ENCODE peak calls at places on chromosomes 3 and 15, in six cellular contexts. One of them, this sample, is unnamed.
A peak's percentile ranks its signal among the peaks of the same experiment; 100 is the strongest.

GRCh38 chr15:25710184-25710583 is 152.9 kb downstream of the ATP10A start:
- DNase-seq in HepG2: peak; percentile 18
- DNase-seq in HCT116: no peak
- DNase-seq in GM23338: peak; percentile 82
- DNase-seq in SK-N-SH: peak; percentile 72
- DNase-seq in K562: peak; percentile 63
- DNase-seq in this sample: no peak

GRCh38 chr3:109275702-109276293 is 40.5 kb downstream of the DPPA2 start:
- DNase-seq in HepG2: peak; percentile 42
- DNase-seq in HCT116: peak; percentile 44
- DNase-seq in GM23338: peak; percentile 85
- DNase-seq in SK-N-SH: peak; percentile 38
- DNase-seq in K562: peak; percentile 18
- DNase-seq in this sample: peak; percentile 5

GRCh38 chr3:47961815-47962606 is 54.2 kb downstream of the MAP4 start:
- DNase-seq in HepG2: no peak
- DNase-seq in HCT116: no peak
- DNase-seq in GM23338: peak; percentile 62
- DNase-seq in SK-N-SH: peak; percentile 51
- DNase-seq in K562: no peak
- DNase-seq in this sample: no peak

GRCh38 chr3:193905541-193905940 is 230.4 kb upstream of the HES1 start:
- DNase-seq in HepG2: no peak
- DNase-seq in HCT116: no peak
- DNase-seq in GM23338: no peak
- DNase-seq in SK-N-SH: no peak
- DNase-seq in K562: no peak
- DNase-seq in this sample: no peak

GRCh38 chr3:158631986-158632385 is 12.3 kb upstream of the GFM1 start:
- DNase-seq in HepG2: no peak
- DNase-seq in HCT116: no peak
- DNase-seq in GM23338: no peak
- DNase-seq in SK-N-SH: no peak
- DNase-seq in K562: no peak
- DNase-seq in this sample: no peak

GRCh38 chr3:114660124-114660523 is 366.3 kb downstream of the TIGIT start:
- DNase-seq in HepG2: no peak
- DNase-seq in HCT116: no peak
- DNase-seq in GM23338: no peak
- DNase-seq in SK-N-SH: no peak
- DNase-seq in K562: no peak
- DNase-seq in this sample: no peak

GRCh38 chr3:22980346-22980745 is 222.8 kb upstream of the UBE2E2 start:
- DNase-seq in HepG2: no peak
- DNase-seq in HCT116: no peak
- DNase-seq in GM23338: no peak
- DNase-seq in SK-N-SH: no peak
- DNase-seq in K562: no peak
- DNase-seq in this sample: no peak

GRCh38 chr15:67838789-67839332 is 984 bp downstream of the RNU6-1 start:
- DNase-seq in HepG2: peak; percentile 56
- DNase-seq in HCT116: no peak
- DNase-seq in GM23338: peak; percentile 93
- DNase-seq in SK-N-SH: peak; percentile 75
- DNase-seq in K562: no peak
- DNase-seq in this sample: no peak

GRCh38 chr3:183394150-183394549 is 34.3 kb downstream of the MCF2L2 start:
- DNase-seq in HepG2: no peak
- DNase-seq in HCT116: no peak
- DNase-seq in GM23338: no peak
- DNase-seq in SK-N-SH: no peak
- DNase-seq in K562: no peak
- DNase-seq in this sample: no peak

GRCh38 chr3:88742066-88742465 is 365.4 kb upstream of the EPHA3 start:
- DNase-seq in HepG2: no peak
- DNase-seq in HCT116: no peak
- DNase-seq in GM23338: no peak
- DNase-seq in SK-N-SH: no peak
- DNase-seq in K562: no peak
- DNase-seq in this sample: no peak

GRCh38 chr15:90607361-90607760 is 77.6 kb downstream of the CRTC3 start:
- DNase-seq in HepG2: no peak
- DNase-seq in HCT116: no peak
- DNase-seq in GM23338: no peak
- DNase-seq in SK-N-SH: no peak
- DNase-seq in K562: no peak
- DNase-seq in this sample: no peak

GRCh38 chr3:58623961-58624360 is 42.6 kb downstream of the FAM3D start:
- DNase-seq in HepG2: no peak
- DNase-seq in HCT116: no peak
- DNase-seq in GM23338: no peak
- DNase-seq in SK-N-SH: no peak
- DNase-seq in K562: no peak
- DNase-seq in this sample: no peak

GRCh38 chr3:56415672-56416071 is 52.6 kb downstream of the ERC2 start:
- DNase-seq in HepG2: no peak
- DNase-seq in HCT116: no peak
- DNase-seq in GM23338: no peak
- DNase-seq in SK-N-SH: no peak
- DNase-seq in K562: no peak
- DNase-seq in this sample: no peak

GRCh38 chr3:45682311-45682710 is 6.9 kb upstream of the SACM1L start:
- DNase-seq in HepG2: no peak
- DNase-seq in HCT116: no peak
- DNase-seq in GM23338: no peak
- DNase-seq in SK-N-SH: peak; percentile 54
- DNase-seq in K562: no peak
- DNase-seq in this sample: no peak

GRCh38 chr3:31275038-31275562 is 257.6 kb upstream of the STT3B start:
- DNase-seq in HepG2: peak; percentile 81
- DNase-seq in HCT116: no peak
- DNase-seq in GM23338: peak; percentile 21
- DNase-seq in SK-N-SH: no peak
- DNase-seq in K562: no peak
- DNase-seq in this sample: no peak

GRCh38 chr3:12288466-12289129 is at the start of gene PPARG:
- DNase-seq in HepG2: peak; percentile 54
- DNase-seq in HCT116: peak; percentile 73
- DNase-seq in GM23338: peak; percentile 82
- DNase-seq in SK-N-SH: peak; percentile 73
- DNase-seq in K562: no peak
- DNase-seq in this sample: no peak

DNA sequence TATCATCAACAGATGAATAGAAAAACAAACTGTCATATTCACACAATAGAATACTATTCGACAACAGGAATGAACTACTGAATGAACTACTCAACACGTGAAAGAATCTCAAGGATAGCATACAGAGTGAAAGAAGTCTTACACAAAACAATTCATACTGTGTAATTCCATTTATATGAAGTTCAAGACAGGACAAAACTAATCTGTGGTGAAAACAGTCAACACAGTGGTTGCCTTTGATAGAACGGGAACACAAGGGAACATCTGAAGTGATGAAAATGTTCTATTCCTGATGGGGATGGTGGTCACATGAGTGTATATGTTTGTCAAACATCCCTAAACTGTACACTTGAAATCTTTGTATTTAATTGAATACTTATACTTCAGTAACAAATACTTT is 2.6 kb upstream of the SUSD5 start:
- DNase-seq in HepG2: no peak
- DNase-seq in HCT116: no peak
- DNase-seq in GM23338: no peak
- DNase-seq in SK-N-SH: no peak
- DNase-seq in K562: no peak
- DNase-seq in this sample: no peak
- H3K27me3 ChIP-seq in HepG2: peaks cover 2% of the 10 kb centered on the region
- H3K27me3 ChIP-seq in HCT116: no peaks in the 10 kb centered on the region
- H3K27me3 ChIP-seq in GM23338: peaks cover 52% of the 10 kb centered on the region
- H3K27me3 ChIP-seq in SK-N-SH: no peaks in the 10 kb centered on the region
- H3K27me3 ChIP-seq in K562: peaks cover 35% of the 10 kb centered on the region
- H3K27me3 ChIP-seq in this sample: no peaks in the 10 kb centered on the region

GRCh38 chr3:71269896-71270295 is 313.6 kb downstream of the FOXP1 start:
- DNase-seq in HepG2: no peak
- DNase-seq in HCT116: no peak
- DNase-seq in GM23338: no peak
- DNase-seq in SK-N-SH: no peak
- DNase-seq in K562: no peak
- DNase-seq in this sample: no peak
- TF ChIP-seq REST in HepG2: no peak
- TF ChIP-seq REST in HCT116: no peak
- TF ChIP-seq REST in GM23338: no peak
- TF ChIP-seq REST in SK-N-SH: no peak
- TF ChIP-seq REST in K562: no peak
- TF ChIP-seq REST in this sample: no peak

DNA sequence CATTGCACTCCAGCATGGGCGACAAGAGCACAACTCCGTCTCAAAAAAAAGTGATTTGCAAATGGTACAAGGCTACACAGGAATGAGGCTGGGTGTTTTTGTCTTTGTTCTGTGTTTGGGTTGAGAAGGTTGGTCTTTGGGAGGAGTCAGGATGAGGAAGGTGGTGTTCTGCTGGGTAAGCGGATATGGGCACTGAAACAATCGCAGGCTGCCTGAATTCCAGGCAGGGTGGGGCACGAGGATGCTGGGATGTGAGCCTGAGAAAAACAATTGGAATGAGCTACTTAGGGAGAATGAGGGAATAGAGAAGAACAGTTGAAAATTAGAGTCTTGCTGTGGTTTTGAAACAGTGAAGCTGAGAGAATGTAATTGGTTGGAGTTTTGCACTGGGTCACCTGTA is 51.6 kb downstream of the ZBTB38 start:
- DNase-seq in HepG2: no peak
- DNase-seq in HCT116: no peak
- DNase-seq in GM23338: no peak
- DNase-seq in SK-N-SH: no peak
- DNase-seq in K562: no peak
- DNase-seq in this sample: no peak
- H3K4me1 ChIP-seq in HepG2: peaks cover 11% of the 10 kb centered on the region
- H3K4me1 ChIP-seq in HCT116: peaks cover under 1% of the 10 kb centered on the region
- H3K4me1 ChIP-seq in GM23338: no peaks in the 10 kb centered on the region
- H3K4me1 ChIP-seq in SK-N-SH: peaks cover 23% of the 10 kb centered on the region
- H3K4me1 ChIP-seq in K562: no peaks in the 10 kb centered on the region
- H3K4me1 ChIP-seq in this sample: no peaks in the 10 kb centered on the region

GRCh38 chr15:96079882-96080281 is 250.6 kb upstream of the NR2F2 start:
- DNase-seq in HepG2: no peak
- DNase-seq in HCT116: no peak
- DNase-seq in GM23338: no peak
- DNase-seq in SK-N-SH: no peak
- DNase-seq in K562: no peak
- DNase-seq in this sample: no peak
- H3K27me3 ChIP-seq in HepG2: no peaks in the 10 kb centered on the region
- H3K27me3 ChIP-seq in HCT116: no peaks in the 10 kb centered on the region
- H3K27me3 ChIP-seq in GM23338: peaks cover 69% of the 10 kb centered on the region
- H3K27me3 ChIP-seq in SK-N-SH: no peaks in the 10 kb centered on the region
- H3K27me3 ChIP-seq in K562: no peaks in the 10 kb centered on the region
- H3K27me3 ChIP-seq in this sample: no peaks in the 10 kb centered on the region

DNA sequence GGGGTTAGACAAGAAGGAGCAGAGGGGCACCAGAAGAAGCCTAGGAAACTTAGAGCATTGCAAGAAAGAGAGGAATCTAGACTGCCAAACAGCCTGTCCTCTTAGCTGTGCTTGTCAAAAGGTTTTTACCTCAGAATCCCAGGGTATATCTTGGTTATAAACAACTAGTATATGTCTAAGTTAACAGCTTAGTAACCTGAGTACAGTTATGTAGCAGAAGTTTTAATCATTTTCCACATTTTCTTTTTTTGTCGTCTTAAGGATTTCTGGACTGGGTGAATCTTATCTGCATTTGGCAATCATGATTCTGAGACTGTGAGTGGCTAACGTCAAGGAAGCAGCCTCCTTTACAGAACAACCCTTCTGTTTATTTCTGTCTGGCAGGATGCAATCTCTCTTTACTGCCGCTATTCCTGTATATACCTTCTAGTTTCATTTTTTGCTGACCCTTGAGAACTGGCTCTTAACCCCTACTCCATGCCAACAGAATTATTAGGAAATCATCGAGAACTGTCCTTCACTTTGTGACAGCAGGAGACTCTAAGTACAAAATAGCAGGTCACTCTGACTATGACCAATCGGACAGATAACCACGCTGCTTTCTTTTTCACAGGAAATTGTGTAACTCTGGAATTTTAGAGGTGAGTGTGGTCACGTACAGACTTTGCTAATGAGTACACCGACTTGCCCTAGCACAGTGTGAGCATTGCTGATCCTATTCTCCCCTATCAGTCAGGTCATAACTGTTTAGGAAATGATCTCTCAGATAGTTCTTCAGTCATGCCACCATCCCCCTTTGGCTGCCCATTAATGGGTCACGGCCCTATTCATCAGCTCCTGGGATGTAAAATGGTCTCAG is 3.3 kb upstream of the CP start:
- DNase-seq in HepG2: peak; percentile 98
- DNase-seq in HCT116: no peak
- DNase-seq in GM23338: no peak
- DNase-seq in SK-N-SH: peak; percentile 16
- DNase-seq in K562: no peak
- DNase-seq in this sample: peak; percentile 87
- TF ChIP-seq REST in HepG2: peak; percentile 53
- TF ChIP-seq REST in HCT116: no peak
- TF ChIP-seq REST in GM23338: no peak
- TF ChIP-seq REST in SK-N-SH: no peak
- TF ChIP-seq REST in K562: no peak
- TF ChIP-seq REST in this sample: no peak

GRCh38 chr3:71389191-71389590 is 194.3 kb downstream of the FOXP1 start:
- DNase-seq in HepG2: no peak
- DNase-seq in HCT116: no peak
- DNase-seq in GM23338: no peak
- DNase-seq in SK-N-SH: no peak
- DNase-seq in K562: no peak
- DNase-seq in this sample: no peak
- H3K4me1 ChIP-seq in HepG2: peaks cover 31% of the 10 kb centered on the region
- H3K4me1 ChIP-seq in HCT116: no peaks in the 10 kb centered on the region
- H3K4me1 ChIP-seq in GM23338: peaks cover 27% of the 10 kb centered on the region
- H3K4me1 ChIP-seq in SK-N-SH: no peaks in the 10 kb centered on the region
- H3K4me1 ChIP-seq in K562: no peaks in the 10 kb centered on the region
- H3K4me1 ChIP-seq in this sample: no peaks in the 10 kb centered on the region

DNA sequence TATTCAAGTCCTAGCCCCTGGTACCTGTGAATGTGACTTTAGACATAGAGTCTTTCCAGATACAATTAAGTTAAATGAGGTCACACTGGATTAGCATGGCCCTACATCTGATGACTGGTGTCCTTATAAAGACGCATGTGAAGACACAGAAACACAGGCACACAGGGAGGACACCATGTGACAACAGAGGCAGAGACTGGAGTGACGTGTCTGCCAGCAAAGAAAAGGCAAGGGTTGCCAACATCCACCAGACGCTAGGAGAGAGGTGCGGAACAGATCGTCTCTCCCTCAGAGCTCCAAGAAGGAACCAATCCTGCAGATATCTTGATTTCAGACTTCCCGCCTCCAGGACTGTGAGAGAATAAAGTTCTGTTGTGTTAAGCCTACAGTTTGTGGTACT is 42.8 kb downstream of the CX3CR1 start:
- DNase-seq in HepG2: no peak
- DNase-seq in HCT116: no peak
- DNase-seq in GM23338: no peak
- DNase-seq in SK-N-SH: no peak
- DNase-seq in K562: no peak
- DNase-seq in this sample: no peak
- H3K27me3 ChIP-seq in HepG2: peaks cover 2% of the 10 kb centered on the region
- H3K27me3 ChIP-seq in HCT116: peaks cover 26% of the 10 kb centered on the region
- H3K27me3 ChIP-seq in GM23338: no peaks in the 10 kb centered on the region
- H3K27me3 ChIP-seq in SK-N-SH: peaks cover 25% of the 10 kb centered on the region
- H3K27me3 ChIP-seq in K562: peaks cover 27% of the 10 kb centered on the region
- H3K27me3 ChIP-seq in this sample: no peaks in the 10 kb centered on the region